ENCODE peak calls at places on chromosome 16, in four cellular contexts. One of them, this sample, is unnamed.
A peak's percentile ranks its signal among the peaks of the same experiment; 100 is the strongest.

GRCh38 chr16:31876955-31877828 is 3.6 kb downstream of the ZNF267 start:
- DNase-seq in A549: no peak
- DNase-seq in transverse colon: no peak
- DNase-seq in K562: no peak
- DNase-seq in this sample: peak; percentile 51

GRCh38 chr16:19765860-19766553 is 47.9 kb downstream of the IQCK start:
- DNase-seq in A549: no peak
- DNase-seq in transverse colon: peak; percentile 16
- DNase-seq in K562: no peak
- DNase-seq in this sample: no peak

GRCh38 chr16:57372372-57373116 is at the start of gene CX3CL1:
- DNase-seq in A549: no peak
- DNase-seq in transverse colon: peak; percentile 76
- DNase-seq in K562: no peak
- DNase-seq in this sample: no peak

GRCh38 chr16:48075398-48075797 is 80.4 kb downstream of the ABCC12 start:
- DNase-seq in A549: no peak
- DNase-seq in transverse colon: no peak
- DNase-seq in K562: no peak
- DNase-seq in this sample: no peak

GRCh38 chr16:89199241-89200123 is 855 bp downstream of the SLC22A31 start:
- DNase-seq in A549: no peak
- DNase-seq in transverse colon: no peak
- DNase-seq in K562: no peak
- DNase-seq in this sample: no peak

GRCh38 chr16:20746461-20746860 is 4.8 kb upstream of the THUMPD1 start:
- DNase-seq in A549: no peak
- DNase-seq in transverse colon: no peak
- DNase-seq in K562: no peak
- DNase-seq in this sample: no peak

GRCh38 chr16:74035816-74036215 is 260.8 kb upstream of the PSMD7 start:
- DNase-seq in A549: peak; percentile 17
- DNase-seq in transverse colon: no peak
- DNase-seq in K562: peak; percentile 19
- DNase-seq in this sample: no peak

GRCh38 chr16:2857451-2858244 is at the start of gene PRSS22:
- DNase-seq in A549: no peak
- DNase-seq in transverse colon: peak; percentile 75
- DNase-seq in K562: peak; percentile 9
- DNase-seq in this sample: no peak

GRCh38 chr16:17520567-17520966 is 49.8 kb upstream of the XYLT1 start:
- DNase-seq in A549: no peak
- DNase-seq in transverse colon: no peak
- DNase-seq in K562: no peak
- DNase-seq in this sample: no peak

GRCh38 chr16:53091508-53092211 is 36.9 kb downstream of the CHD9 start:
- DNase-seq in A549: no peak
- DNase-seq in transverse colon: peak; percentile 42
- DNase-seq in K562: no peak
- DNase-seq in this sample: no peak

GRCh38 chr16:55569025-55569424 is 2.5 kb downstream of the CAPNS2 start:
- DNase-seq in A549: no peak
- DNase-seq in transverse colon: no peak
- DNase-seq in K562: no peak
- DNase-seq in this sample: no peak

GRCh38 chr16:75317101-75317522 is 65.7 kb upstream of the BCAR1 start:
- DNase-seq in A549: no peak
- DNase-seq in transverse colon: no peak
- DNase-seq in K562: peak; percentile 34
- DNase-seq in this sample: no peak

GRCh38 chr16:12410842-12411490 is 392.7 kb downstream of the CPPED1 start:
- DNase-seq in A549: no peak
- DNase-seq in transverse colon: no peak
- DNase-seq in K562: no peak
- DNase-seq in this sample: no peak

GRCh38 chr16:27618611-27619380 is 68.9 kb downstream of the KATNIP start:
- DNase-seq in A549: no peak
- DNase-seq in transverse colon: no peak
- DNase-seq in K562: no peak
- DNase-seq in this sample: no peak

GRCh38 chr16:90026135-90026534 is 6.9 kb upstream of the DBNDD1 start:
- DNase-seq in A549: no peak
- DNase-seq in transverse colon: no peak
- DNase-seq in K562: peak; percentile 52
- DNase-seq in this sample: no peak

GRCh38 chr16:46929378-46930332 is 43.8 kb downstream of the DNAJA2 start:
- DNase-seq in A549: peak; percentile 81
- DNase-seq in transverse colon: peak; percentile 73
- DNase-seq in K562: peak; percentile 87
- DNase-seq in this sample: peak; percentile 79

GRCh38 chr16:17803625-17804410 is 333.1 kb upstream of the XYLT1 start:
- DNase-seq in A549: no peak
- DNase-seq in transverse colon: no peak
- DNase-seq in K562: no peak
- DNase-seq in this sample: no peak

GRCh38 chr16:78452030-78452429 is 352.6 kb downstream of the WWOX start:
- DNase-seq in A549: no peak
- DNase-seq in transverse colon: no peak
- DNase-seq in K562: no peak
- DNase-seq in this sample: no peak

GRCh38 chr16:53022374-53022773 is 30.3 kb downstream of the CHD9NB start:
- DNase-seq in A549: peak; percentile 69
- DNase-seq in transverse colon: peak; percentile 33
- DNase-seq in K562: peak; percentile 65
- DNase-seq in this sample: peak; percentile 57

GRCh38 chr16:2829501-2830354 is at the start of gene ZG16B:
- DNase-seq in A549: no peak
- DNase-seq in transverse colon: peak; percentile 65
- DNase-seq in K562: no peak
- DNase-seq in this sample: no peak

GRCh38 chr16:16012144-16012543 is 62.7 kb downstream of the ABCC1 start:
- DNase-seq in A549: no peak
- DNase-seq in transverse colon: no peak
- DNase-seq in K562: no peak
- DNase-seq in this sample: no peak

GRCh38 chr16:2267913-2268666 is at the start of gene RNPS1:
- DNase-seq in A549: peak; percentile 98
- DNase-seq in transverse colon: peak; percentile 97
- DNase-seq in K562: peak; percentile 99
- DNase-seq in this sample: peak; percentile 96

GRCh38 chr16:69542974-69543373 is 22.8 kb upstream of the NFAT5 start:
- DNase-seq in A549: no peak
- DNase-seq in transverse colon: no peak
- DNase-seq in K562: no peak
- DNase-seq in this sample: no peak

GRCh38 chr16:46627746-46628145 is 6.6 kb upstream of the SHCBP1 start:
- DNase-seq in A549: no peak
- DNase-seq in transverse colon: no peak
- DNase-seq in K562: no peak
- DNase-seq in this sample: no peak

GRCh38 chr16:1039762-1040161 is 32.8 kb upstream of the SSTR5 start:
- DNase-seq in A549: no peak
- DNase-seq in transverse colon: no peak
- DNase-seq in K562: no peak
- DNase-seq in this sample: no peak

GRCh38 chr16:1042776-1043349 is 29.7 kb upstream of the SSTR5 start:
- DNase-seq in A549: no peak
- DNase-seq in transverse colon: no peak
- DNase-seq in K562: no peak
- DNase-seq in this sample: no peak

GRCh38 chr16:1043831-1044514 is 28.6 kb upstream of the SSTR5 start:
- DNase-seq in A549: no peak
- DNase-seq in transverse colon: no peak
- DNase-seq in K562: no peak
- DNase-seq in this sample: no peak

GRCh38 chr16:1040346-1040745 is 32.2 kb upstream of the SSTR5 start:
- DNase-seq in A549: no peak
- DNase-seq in transverse colon: no peak
- DNase-seq in K562: no peak
- DNase-seq in this sample: no peak

DNA sequence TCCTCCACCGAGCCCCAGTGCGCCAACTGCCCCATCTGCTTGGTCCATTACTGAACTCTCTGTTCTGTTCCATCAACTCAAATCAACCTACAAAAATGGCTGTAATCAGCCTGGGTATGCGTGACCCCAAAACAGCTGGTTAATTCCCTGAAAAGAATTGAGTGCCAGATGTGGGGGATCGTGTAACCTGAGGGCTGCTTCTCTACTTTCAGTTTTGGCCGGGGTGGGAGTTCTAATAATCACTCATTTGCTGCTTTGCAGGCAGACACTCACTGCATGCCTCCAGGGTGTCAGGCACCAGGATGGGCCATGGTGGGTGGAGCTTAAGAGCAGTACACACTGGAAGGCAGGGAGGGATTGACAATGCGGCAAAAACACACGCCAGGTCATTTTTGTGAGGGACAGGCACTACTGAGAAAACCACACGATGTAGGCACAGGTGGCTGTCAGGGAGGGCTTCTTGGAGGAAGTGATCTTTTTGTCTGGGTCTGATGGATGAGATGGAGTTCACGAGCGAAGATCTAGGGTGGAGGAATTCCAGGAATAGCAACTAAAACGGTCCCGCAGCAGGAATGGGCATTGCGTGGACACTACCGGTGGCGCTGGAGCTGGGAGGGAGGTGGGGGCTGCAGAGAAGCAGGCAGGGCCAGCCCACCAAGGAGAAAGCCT is 30.3 kb upstream of the SSTR5 start:
- DNase-seq in A549: no peak
- DNase-seq in transverse colon: no peak
- DNase-seq in K562: no peak
- DNase-seq in this sample: no peak
- TF ChIP-seq POLR2A in A549: no peak
- TF ChIP-seq POLR2A in transverse colon: no peak
- TF ChIP-seq POLR2A in K562: no peak
- TF ChIP-seq POLR2A in this sample: no peak

DNA sequence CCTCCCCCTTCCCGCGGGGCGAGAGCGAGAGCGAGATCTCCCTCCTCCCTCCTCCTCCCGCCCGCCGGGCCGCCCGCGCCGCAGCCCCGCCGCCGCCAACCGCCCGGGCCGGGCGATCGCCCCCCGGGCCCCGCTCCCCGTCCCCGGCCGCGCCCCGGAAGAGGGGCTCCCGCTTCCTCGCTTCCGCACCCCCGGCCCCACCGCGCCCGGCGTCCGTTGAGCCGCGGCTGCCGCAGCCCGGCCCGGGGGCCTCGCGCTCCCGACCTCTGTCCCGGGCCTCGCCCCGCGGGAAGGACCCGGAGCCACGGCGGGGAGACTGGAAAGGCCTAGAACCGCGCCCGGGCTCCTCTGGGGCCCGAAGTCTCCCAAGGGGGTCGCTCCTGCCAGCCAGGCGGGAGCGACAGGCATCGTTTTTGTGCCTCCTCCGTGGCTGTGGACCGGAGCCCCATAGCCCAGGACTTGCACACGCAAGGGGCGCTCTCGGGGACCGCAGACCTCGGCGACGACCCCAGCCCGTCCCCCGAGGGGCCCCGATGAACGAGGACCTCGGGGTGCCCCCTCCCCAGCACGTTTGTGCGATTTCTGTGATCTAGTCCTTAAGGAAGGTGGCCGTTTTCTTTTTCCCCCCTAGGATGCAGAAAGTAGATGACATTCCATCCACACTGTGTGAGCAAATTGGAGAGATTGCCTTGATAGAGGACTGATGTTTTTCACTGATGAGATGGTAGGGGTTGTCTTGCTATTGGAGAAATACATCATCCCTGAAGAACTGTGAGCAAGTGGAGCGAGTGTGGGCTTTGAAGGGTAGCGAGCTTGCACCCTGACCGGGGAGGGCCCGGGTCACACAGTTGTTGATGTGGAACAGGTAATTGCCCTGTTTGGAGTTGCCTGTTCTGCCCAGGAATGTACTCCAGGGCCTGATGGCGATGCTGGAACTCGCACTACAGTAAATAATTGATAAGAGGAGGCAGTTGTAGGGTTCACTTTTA is 610 bp downstream of the BANP start:
- DNase-seq in A549: no peak
- DNase-seq in transverse colon: peak; percentile 35
- DNase-seq in K562: no peak
- DNase-seq in this sample: peak; percentile 15
- TF ChIP-seq POLR2A in A549: no peak
- TF ChIP-seq POLR2A in transverse colon: peak; percentile 15
- TF ChIP-seq POLR2A in K562: peak; percentile 42
- TF ChIP-seq POLR2A in this sample: peak; percentile 82

GRCh38 chr16:85534536-85535351 is 78.4 kb upstream of the GSE1 start:
- DNase-seq in A549: no peak
- DNase-seq in transverse colon: no peak
- DNase-seq in K562: no peak
- DNase-seq in this sample: no peak

GRCh38 chr16:85537331-85537788 is 75.8 kb upstream of the GSE1 start:
- DNase-seq in A549: no peak
- DNase-seq in transverse colon: no peak
- DNase-seq in K562: no peak
- DNase-seq in this sample: no peak

GRCh38 chr16:85536073-85536410 is 77.1 kb upstream of the GSE1 start:
- DNase-seq in A549: no peak
- DNase-seq in transverse colon: no peak
- DNase-seq in K562: no peak
- DNase-seq in this sample: no peak

GRCh38 chr16:85536411-85537330 is 76.5 kb upstream of the GSE1 start:
- DNase-seq in A549: no peak
- DNase-seq in transverse colon: no peak
- DNase-seq in K562: no peak
- DNase-seq in this sample: no peak

DNA sequence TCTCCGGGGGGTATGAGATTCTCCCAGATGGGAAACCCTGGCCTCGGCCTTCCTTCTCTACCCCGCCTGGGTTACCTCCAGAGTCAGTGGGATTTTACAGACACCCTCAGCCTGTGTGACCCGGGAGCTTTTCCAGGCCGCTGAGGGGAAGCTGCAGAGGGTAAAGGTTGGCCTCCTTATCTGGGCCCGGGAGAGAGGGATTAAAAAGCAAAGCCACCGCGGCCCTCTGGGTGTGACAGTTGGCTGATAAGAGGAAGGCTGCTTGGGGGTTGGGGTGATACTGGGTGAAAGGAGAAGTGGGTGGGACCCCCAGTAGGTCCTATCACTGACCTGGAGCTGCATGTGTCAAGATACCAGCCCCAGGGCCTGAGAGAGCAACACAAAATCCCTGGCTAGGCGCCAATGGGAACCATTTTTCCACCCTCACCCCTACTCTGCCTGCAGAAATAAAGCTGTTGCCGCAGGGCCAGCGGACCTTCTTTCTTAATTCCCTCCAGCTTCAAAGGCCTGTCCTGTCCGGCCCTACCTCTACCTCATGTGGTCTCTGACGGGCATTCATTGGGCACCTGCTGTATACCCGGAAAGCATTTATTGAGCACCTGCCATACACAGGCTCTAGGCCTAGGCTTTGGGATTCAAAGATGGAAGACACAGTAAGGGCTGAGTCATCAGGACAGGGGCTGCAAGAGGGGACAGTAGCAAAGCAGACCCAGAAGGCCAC is 77.6 kb upstream of the GSE1 start:
- DNase-seq in A549: no peak
- DNase-seq in transverse colon: peak; percentile 73
- DNase-seq in K562: peak; percentile 99
- DNase-seq in this sample: no peak
- TF ChIP-seq POLR2A in A549: no peak
- TF ChIP-seq POLR2A in transverse colon: no peak
- TF ChIP-seq POLR2A in K562: no peak
- TF ChIP-seq POLR2A in this sample: no peak

GRCh38 chr16:23876256-23876896 is 40.6 kb downstream of the PRKCB start:
- DNase-seq in A549: no peak
- DNase-seq in transverse colon: no peak
- DNase-seq in K562: no peak
- DNase-seq in this sample: no peak
- TF ChIP-seq POLR2A in A549: no peak
- TF ChIP-seq POLR2A in transverse colon: no peak
- TF ChIP-seq POLR2A in K562: no peak
- TF ChIP-seq POLR2A in this sample: no peak